ENCODE peak calls at places on chromosome 16, in seven cellular contexts. One of them, this sample, is unnamed.

GRCh38 chr16:12002447-12003006 is 26.0 kb downstream of the SNX29 start:
- DNase-seq in HepG2: no peak
- DNase-seq in HCT116: no peak
- DNase-seq in H1: no peak
- DNase-seq in K562: peak
- DNase-seq in GM12878: no peak
- DNase-seq in SK-N-SH: no peak
- DNase-seq in this sample: no peak

GRCh38 chr16:57473906-57474305 is 11.4 kb downstream of the POLR2C start:
- DNase-seq in GM12878: no peak
- DNase-seq in SK-N-SH: no peak
- DNase-seq in H1: no peak
- DNase-seq in HepG2: no peak
- DNase-seq in K562: no peak
- DNase-seq in HCT116: no peak
- DNase-seq in this sample: no peak

GRCh38 chr16:457732-458400 is 32.4 kb downstream of the RAB11FIP3 start:
- DNase-seq in H1: no peak
- DNase-seq in K562: no peak
- DNase-seq in SK-N-SH: peak
- DNase-seq in GM12878: no peak
- DNase-seq in HCT116: no peak
- DNase-seq in HepG2: no peak
- DNase-seq in this sample: peak

GRCh38 chr16:22788190-22788530 is 25.8 kb upstream of the HS3ST2 start:
- DNase-seq in GM12878: no peak
- DNase-seq in K562: no peak
- DNase-seq in SK-N-SH: no peak
- DNase-seq in HepG2: no peak
- DNase-seq in HCT116: no peak
- DNase-seq in H1: no peak
- DNase-seq in this sample: no peak

GRCh38 chr16:14043793-14044192 is 27.3 kb upstream of the MRTFB start:
- DNase-seq in HepG2: no peak
- DNase-seq in GM12878: no peak
- DNase-seq in SK-N-SH: no peak
- DNase-seq in K562: no peak
- DNase-seq in HCT116: no peak
- DNase-seq in H1: no peak
- DNase-seq in this sample: no peak

GRCh38 chr16:68400083-68400923 is 48.0 kb downstream of the SMPD3 start:
- DNase-seq in K562: no peak
- DNase-seq in HCT116: no peak
- DNase-seq in GM12878: no peak
- DNase-seq in HepG2: no peak
- DNase-seq in H1: no peak
- DNase-seq in SK-N-SH: no peak
- DNase-seq in this sample: no peak

GRCh38 chr16:56869513-56870270 is 4.7 kb downstream of the SLC12A3 start:
- DNase-seq in GM12878: no peak
- DNase-seq in SK-N-SH: no peak
- DNase-seq in H1: peak
- DNase-seq in HCT116: peak
- DNase-seq in K562: peak
- DNase-seq in HepG2: peak
- DNase-seq in this sample: peak

GRCh38 chr16:31423241-31423640 is 4.9 kb downstream of the COX6A2 start:
- DNase-seq in K562: no peak
- DNase-seq in HepG2: no peak
- DNase-seq in GM12878: no peak
- DNase-seq in H1: no peak
- DNase-seq in SK-N-SH: no peak
- DNase-seq in HCT116: no peak
- DNase-seq in this sample: no peak

GRCh38 chr16:57143125-57143965 is 42.5 kb downstream of the PSME3IP1 start:
- DNase-seq in SK-N-SH: no peak
- DNase-seq in GM12878: no peak
- DNase-seq in H1: no peak
- DNase-seq in K562: no peak
- DNase-seq in HCT116: no peak
- DNase-seq in HepG2: no peak
- DNase-seq in this sample: no peak

GRCh38 chr16:65697061-65697460 is 575.2 kb upstream of the CDH11 start:
- DNase-seq in GM12878: no peak
- DNase-seq in SK-N-SH: no peak
- DNase-seq in K562: no peak
- DNase-seq in HepG2: no peak
- DNase-seq in HCT116: no peak
- DNase-seq in H1: no peak
- DNase-seq in this sample: peak

GRCh38 chr16:4257646-4258556 is 14.9 kb downstream of the TFAP4 start:
- DNase-seq in H1: no peak
- DNase-seq in GM12878: no peak
- DNase-seq in SK-N-SH: no peak
- DNase-seq in HCT116: no peak
- DNase-seq in HepG2: no peak
- DNase-seq in K562: no peak
- DNase-seq in this sample: no peak

GRCh38 chr16:50296807-50297206 is 30.5 kb downstream of the ADCY7 start:
- DNase-seq in HCT116: no peak
- DNase-seq in GM12878: no peak
- DNase-seq in SK-N-SH: no peak
- DNase-seq in HepG2: no peak
- DNase-seq in H1: no peak
- DNase-seq in K562: no peak
- DNase-seq in this sample: no peak

GRCh38 chr16:75929056-75929455 is 202.8 kb upstream of the CPHXL start:
- DNase-seq in HepG2: no peak
- DNase-seq in GM12878: no peak
- DNase-seq in H1: no peak
- DNase-seq in HCT116: no peak
- DNase-seq in K562: no peak
- DNase-seq in SK-N-SH: no peak
- DNase-seq in this sample: no peak

GRCh38 chr16:9112166-9112843 is 20.9 kb downstream of the HAPSTR1 start:
- DNase-seq in SK-N-SH: no peak
- DNase-seq in HepG2: peak
- DNase-seq in H1: no peak
- DNase-seq in GM12878: no peak
- DNase-seq in K562: no peak
- DNase-seq in HCT116: no peak
- DNase-seq in this sample: no peak

GRCh38 chr16:46916980-46917379 is 32.8 kb downstream of the GPT2 start:
- DNase-seq in HCT116: peak
- DNase-seq in SK-N-SH: peak
- DNase-seq in K562: peak
- DNase-seq in GM12878: no peak
- DNase-seq in H1: no peak
- DNase-seq in HepG2: peak
- DNase-seq in this sample: no peak

GRCh38 chr16:51262428-51262827 is 111.4 kb upstream of the SALL1 start:
- DNase-seq in GM12878: no peak
- DNase-seq in K562: no peak
- DNase-seq in HCT116: no peak
- DNase-seq in H1: no peak
- DNase-seq in HepG2: no peak
- DNase-seq in SK-N-SH: no peak
- DNase-seq in this sample: no peak

GRCh38 chr16:19748389-19749110 is 30.5 kb downstream of the IQCK start:
- DNase-seq in GM12878: no peak
- DNase-seq in HCT116: no peak
- DNase-seq in SK-N-SH: peak
- DNase-seq in HepG2: no peak
- DNase-seq in H1: no peak
- DNase-seq in K562: no peak
- DNase-seq in this sample: peak

GRCh38 chr16:19746561-19746960 is 28.5 kb downstream of the IQCK start:
- DNase-seq in GM12878: no peak
- DNase-seq in HepG2: no peak
- DNase-seq in HCT116: no peak
- DNase-seq in K562: peak
- DNase-seq in H1: no peak
- DNase-seq in SK-N-SH: peak
- DNase-seq in this sample: no peak

GRCh38 chr16:19745286-19746018 is 27.4 kb downstream of the IQCK start:
- DNase-seq in K562: no peak
- DNase-seq in GM12878: no peak
- DNase-seq in SK-N-SH: no peak
- DNase-seq in HCT116: no peak
- DNase-seq in H1: no peak
- DNase-seq in HepG2: no peak
- DNase-seq in this sample: no peak

GRCh38 chr16:19751478-19751877 is 33.4 kb downstream of the IQCK start:
- DNase-seq in HCT116: no peak
- DNase-seq in HepG2: no peak
- DNase-seq in H1: no peak
- DNase-seq in GM12878: no peak
- DNase-seq in SK-N-SH: no peak
- DNase-seq in K562: no peak
- DNase-seq in this sample: peak

DNA sequence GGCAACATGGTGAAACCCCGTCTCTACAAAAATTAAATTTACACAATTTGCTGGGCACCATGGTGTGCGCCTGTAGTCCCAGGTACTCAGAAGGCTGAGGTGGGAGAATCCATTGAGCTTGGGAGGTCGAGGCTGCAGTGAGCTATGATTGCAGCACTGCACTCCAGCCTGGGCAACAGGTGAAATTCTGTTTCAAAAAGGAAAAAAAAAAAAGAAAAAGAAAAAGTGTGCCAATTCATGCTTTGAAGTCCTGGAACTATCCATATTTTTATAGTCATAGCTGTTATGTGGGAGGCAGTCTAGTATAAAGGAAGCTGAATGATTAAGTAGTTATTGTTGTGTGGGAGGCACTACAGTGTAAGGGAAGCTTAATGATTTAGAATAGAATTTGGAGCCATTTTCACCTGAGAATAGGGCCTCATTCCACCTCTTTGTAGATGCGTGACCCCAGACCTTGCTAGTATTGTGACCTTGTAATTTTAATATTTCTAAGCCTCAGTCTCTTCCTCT is 31.6 kb downstream of the IQCK start:
- DNase-seq in HepG2: no peak
- DNase-seq in H1: no peak
- DNase-seq in SK-N-SH: no peak
- DNase-seq in HCT116: no peak
- DNase-seq in GM12878: no peak
- DNase-seq in K562: no peak
- DNase-seq in this sample: no peak
- TF ChIP-seq JUND in HepG2: no peak
- TF ChIP-seq JUND in H1: no peak
- TF ChIP-seq JUND in SK-N-SH: no peak
- TF ChIP-seq JUND in HCT116: no peak
- TF ChIP-seq JUND in GM12878: no peak
- TF ChIP-seq JUND in K562: no peak
- TF ChIP-seq JUND in this sample: no peak

GRCh38 chr16:85699224-85699558 is 10.4 kb upstream of the GINS2 start:
- DNase-seq in SK-N-SH: no peak
- DNase-seq in K562: no peak
- DNase-seq in H1: peak
- DNase-seq in GM12878: no peak
- DNase-seq in HCT116: no peak
- DNase-seq in HepG2: no peak
- DNase-seq in this sample: no peak

GRCh38 chr16:85698459-85699223 is 9.9 kb upstream of the GINS2 start:
- DNase-seq in HepG2: no peak
- DNase-seq in HCT116: no peak
- DNase-seq in K562: peak
- DNase-seq in SK-N-SH: no peak
- DNase-seq in GM12878: no peak
- DNase-seq in H1: no peak
- DNase-seq in this sample: no peak

GRCh38 chr16:85696761-85697160 is 8.0 kb upstream of the GINS2 start:
- DNase-seq in H1: no peak
- DNase-seq in HCT116: no peak
- DNase-seq in SK-N-SH: no peak
- DNase-seq in K562: no peak
- DNase-seq in HepG2: no peak
- DNase-seq in GM12878: no peak
- DNase-seq in this sample: no peak

GRCh38 chr16:85697441-85697840 is 8.7 kb upstream of the GINS2 start:
- DNase-seq in HCT116: no peak
- DNase-seq in GM12878: no peak
- DNase-seq in SK-N-SH: no peak
- DNase-seq in K562: no peak
- DNase-seq in HepG2: no peak
- DNase-seq in H1: no peak
- DNase-seq in this sample: peak

GRCh38 chr16:85699628-85700027 is 10.9 kb upstream of the GINS2 start:
- DNase-seq in K562: peak
- DNase-seq in HepG2: no peak
- DNase-seq in HCT116: no peak
- DNase-seq in GM12878: no peak
- DNase-seq in SK-N-SH: peak
- DNase-seq in H1: no peak
- DNase-seq in this sample: no peak
- TF ChIP-seq JUND in K562: no peak
- TF ChIP-seq JUND in HepG2: no peak
- TF ChIP-seq JUND in HCT116: no peak
- TF ChIP-seq JUND in GM12878: no peak
- TF ChIP-seq JUND in SK-N-SH: no peak
- TF ChIP-seq JUND in H1: no peak
- TF ChIP-seq JUND in this sample: no peak

DNA sequence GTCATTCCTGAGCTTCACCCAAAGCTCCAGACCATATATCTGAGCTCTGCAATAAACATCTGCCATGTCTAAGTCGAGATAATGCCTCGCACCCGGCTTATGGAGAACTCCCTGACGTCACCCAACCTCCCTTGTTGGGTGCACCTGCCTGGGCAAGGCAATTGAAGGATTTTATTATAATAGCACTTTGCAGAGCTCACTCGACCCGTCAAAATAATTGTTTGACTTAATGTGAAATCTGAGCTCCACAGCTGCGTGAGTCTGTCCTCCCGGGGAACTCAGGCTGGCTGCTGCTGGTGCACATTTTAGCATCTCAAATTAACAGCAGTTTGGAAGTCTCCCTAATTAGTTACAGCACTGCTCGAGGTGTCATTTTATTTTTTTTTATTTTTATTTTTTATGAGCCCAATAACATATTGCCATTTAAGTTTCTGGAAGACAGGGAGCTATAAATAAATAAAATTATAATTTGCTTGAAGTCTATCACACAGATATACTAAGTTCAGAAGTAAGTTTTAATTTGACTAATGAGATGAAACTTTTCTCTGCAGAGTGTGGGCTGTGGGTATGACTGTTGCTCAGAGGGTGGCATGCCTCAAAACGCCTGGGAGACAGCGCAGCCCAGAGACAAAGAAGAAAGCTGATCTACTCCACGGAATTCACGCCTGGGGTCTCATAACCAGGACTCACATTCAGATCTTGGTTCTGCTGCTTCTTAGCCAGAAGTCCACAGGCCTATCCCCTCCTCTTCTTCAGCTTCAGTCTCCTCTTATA is 401.4 kb upstream of the C16orf82 start:
- DNase-seq in SK-N-SH: no peak
- DNase-seq in HCT116: no peak
- DNase-seq in GM12878: no peak
- DNase-seq in H1: no peak
- DNase-seq in HepG2: no peak
- DNase-seq in K562: no peak
- DNase-seq in this sample: no peak
- TF ChIP-seq JUND in SK-N-SH: no peak
- TF ChIP-seq JUND in HCT116: no peak
- TF ChIP-seq JUND in GM12878: no peak
- TF ChIP-seq JUND in H1: no peak
- TF ChIP-seq JUND in HepG2: no peak
- TF ChIP-seq JUND in K562: no peak
- TF ChIP-seq JUND in this sample: no peak

GRCh38 chr16:89033796-89034572 is 57.0 kb upstream of the CBFA2T3 start:
- DNase-seq in K562: no peak
- DNase-seq in SK-N-SH: no peak
- DNase-seq in GM12878: no peak
- DNase-seq in HepG2: no peak
- DNase-seq in HCT116: no peak
- DNase-seq in H1: no peak
- DNase-seq in this sample: no peak
- TF ChIP-seq JUND in K562: no peak
- TF ChIP-seq JUND in SK-N-SH: no peak
- TF ChIP-seq JUND in GM12878: no peak
- TF ChIP-seq JUND in HepG2: no peak
- TF ChIP-seq JUND in HCT116: no peak
- TF ChIP-seq JUND in H1: no peak
- TF ChIP-seq JUND in this sample: no peak